ENCODE peak calls at places on chromosomes 5 and 9, in four cellular contexts. One of them, this sample, is unnamed.

GRCh38 chr5:60521379-60522298 is 178.3 kb downstream of the DEPDC1B start:
- DNase-seq in K562: no peak
- DNase-seq in HepG2: no peak
- DNase-seq in GM12878: peak; percentile 56
- DNase-seq in this sample: no peak

GRCh38 chr5:124436294-124436693 is 310.1 kb downstream of the ZNF608 start:
- DNase-seq in K562: no peak
- DNase-seq in HepG2: no peak
- DNase-seq in GM12878: no peak
- DNase-seq in this sample: no peak

GRCh38 chr9:109278848-109279247 is 42.0 kb downstream of the EPB41L4B start:
- DNase-seq in K562: no peak
- DNase-seq in HepG2: no peak
- DNase-seq in GM12878: no peak
- DNase-seq in this sample: no peak

GRCh38 chr9:116464987-116465571 is 222.0 kb upstream of the TRIM32 start:
- DNase-seq in K562: peak; percentile 65
- DNase-seq in HepG2: no peak
- DNase-seq in GM12878: no peak
- DNase-seq in this sample: no peak

GRCh38 chr9:133733074-133733408 is 5.1 kb downstream of the SARDH start:
- DNase-seq in K562: peak; percentile 4
- DNase-seq in HepG2: no peak
- DNase-seq in GM12878: no peak
- DNase-seq in this sample: no peak

GRCh38 chr9:108511200-108511756 is 344.5 kb downstream of the ACTL7B start:
- DNase-seq in K562: no peak
- DNase-seq in HepG2: no peak
- DNase-seq in GM12878: no peak
- DNase-seq in this sample: no peak

GRCh38 chr5:443239-444151 is 519 bp downstream of the EXOC3 start:
- DNase-seq in K562: peak; percentile 88
- DNase-seq in HepG2: no peak
- DNase-seq in GM12878: no peak
- DNase-seq in this sample: peak; percentile 44

GRCh38 chr5:78655731-78656130 is 7.2 kb upstream of the LHFPL2 start:
- DNase-seq in K562: no peak
- DNase-seq in HepG2: no peak
- DNase-seq in GM12878: no peak
- DNase-seq in this sample: no peak

GRCh38 chr9:16410601-16411285 is 459.7 kb downstream of the BNC2 start:
- DNase-seq in K562: no peak
- DNase-seq in HepG2: no peak
- DNase-seq in GM12878: no peak
- DNase-seq in this sample: peak; percentile 16

GRCh38 chr5:73625905-73626811 is at the start of gene ARHGEF28:
- DNase-seq in K562: peak; percentile 16
- DNase-seq in HepG2: peak; percentile 49
- DNase-seq in GM12878: no peak
- DNase-seq in this sample: peak; percentile 73

GRCh38 chr9:88593537-88594185 is 58.7 kb downstream of the NXNL2 start:
- DNase-seq in K562: peak; percentile 36
- DNase-seq in HepG2: peak; percentile 46
- DNase-seq in GM12878: peak; percentile 20
- DNase-seq in this sample: peak; percentile 57

GRCh38 chr9:86282979-86283535 is 719 bp upstream of the ISCA1 start:
- DNase-seq in K562: no peak
- DNase-seq in HepG2: no peak
- DNase-seq in GM12878: no peak
- DNase-seq in this sample: peak; percentile 8

GRCh38 chr9:114731701-114732100 is 49.7 kb upstream of the TEX48 start:
- DNase-seq in K562: no peak
- DNase-seq in HepG2: peak; percentile 31
- DNase-seq in GM12878: no peak
- DNase-seq in this sample: no peak

GRCh38 chr5:32232441-32233219 is 58.5 kb upstream of the GOLPH3 start:
- DNase-seq in K562: peak; percentile 48
- DNase-seq in HepG2: peak; percentile 64
- DNase-seq in GM12878: peak; percentile 19
- DNase-seq in this sample: peak; percentile 61

GRCh38 chr9:69391946-69392345 is 66.9 kb downstream of the ENTREP1 start:
- DNase-seq in K562: no peak
- DNase-seq in HepG2: no peak
- DNase-seq in GM12878: no peak
- DNase-seq in this sample: no peak

GRCh38 chr9:21558627-21559401 is 76.7 kb upstream of the IFNE start:
- DNase-seq in K562: no peak
- DNase-seq in HepG2: no peak
- DNase-seq in GM12878: no peak
- DNase-seq in this sample: peak; percentile 79

GRCh38 chr9:87455407-87455806 is 42.3 kb upstream of the DAPK1 start:
- DNase-seq in K562: no peak
- DNase-seq in HepG2: no peak
- DNase-seq in GM12878: no peak
- DNase-seq in this sample: peak; percentile 16

GRCh38 chr9:95506438-95506691 is 10.4 kb downstream of the PTCH1 start:
- DNase-seq in K562: no peak
- DNase-seq in HepG2: peak; percentile 25
- DNase-seq in GM12878: no peak
- DNase-seq in this sample: peak; percentile 36

GRCh38 chr9:129522351-129522750 is 98.5 kb downstream of the C9orf50 start:
- DNase-seq in K562: no peak
- DNase-seq in HepG2: no peak
- DNase-seq in GM12878: no peak
- DNase-seq in this sample: no peak

GRCh38 chr9:97505845-97506244 is 4.4 kb downstream of the TMOD1 start:
- DNase-seq in K562: no peak
- DNase-seq in HepG2: no peak
- DNase-seq in GM12878: no peak
- DNase-seq in this sample: no peak

GRCh38 chr5:53262348-53262970 is 152.9 kb upstream of the MOCS2 start:
- DNase-seq in K562: peak; percentile 12
- DNase-seq in HepG2: peak; percentile 2
- DNase-seq in GM12878: no peak
- DNase-seq in this sample: no peak

GRCh38 chr5:163459465-163459887 is 426 bp downstream of the NUDCD2 start:
- DNase-seq in K562: no peak
- DNase-seq in HepG2: peak; percentile 54
- DNase-seq in GM12878: no peak
- DNase-seq in this sample: no peak

GRCh38 chr9:108768739-108769138 is 87.0 kb downstream of the ACTL7B start:
- DNase-seq in K562: no peak
- DNase-seq in HepG2: no peak
- DNase-seq in GM12878: no peak
- DNase-seq in this sample: no peak

GRCh38 chr5:177133845-177134652 is 476 bp downstream of the NSD1 start:
- DNase-seq in K562: peak; percentile 82
- DNase-seq in HepG2: no peak
- DNase-seq in GM12878: no peak
- DNase-seq in this sample: peak; percentile 38

GRCh38 chr9:63817622-63818518 is 1467.1 kb downstream of the FOXD4L5 start:
- DNase-seq in K562: peak; percentile 12
- DNase-seq in HepG2: peak; percentile 10
- DNase-seq in GM12878: peak; percentile 75
- DNase-seq in this sample: no peak
- TF ChIP-seq ESRRA in K562: no peak
- TF ChIP-seq ESRRA in HepG2: no peak
- TF ChIP-seq ESRRA in GM12878: no peak
- TF ChIP-seq ESRRA in this sample: no peak

DNA sequence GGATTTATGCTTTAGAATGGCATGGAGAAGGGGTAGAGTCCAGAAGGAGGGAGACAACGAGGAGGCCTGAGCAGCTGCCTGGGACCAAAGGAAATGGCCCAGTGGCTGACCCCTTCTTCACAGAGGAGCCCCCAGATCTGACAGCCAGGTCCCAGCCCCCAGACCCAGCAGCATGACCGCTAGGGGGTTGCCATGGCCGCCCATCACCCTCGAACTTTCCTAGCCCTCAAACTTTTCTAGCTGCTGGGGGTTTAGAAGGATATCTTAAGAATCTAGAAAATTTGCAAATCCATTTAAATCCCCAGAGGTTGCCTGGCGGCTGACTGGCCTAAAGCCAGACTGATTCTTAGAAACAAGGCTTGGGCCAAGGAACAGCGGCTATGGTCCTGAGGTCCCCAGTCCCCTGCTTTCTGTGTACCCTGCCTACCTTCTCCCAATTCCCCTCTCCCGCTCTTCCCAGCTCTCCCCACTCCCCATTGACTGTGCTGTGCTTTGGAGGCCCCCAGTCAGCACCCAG is 969 bp downstream of the PDGFRB start:
- DNase-seq in K562: no peak
- DNase-seq in HepG2: no peak
- DNase-seq in GM12878: no peak
- DNase-seq in this sample: no peak
- H3K27ac ChIP-seq in K562: no peak overlapping the region
- H3K27ac ChIP-seq in HepG2: no peak overlapping the region
- H3K27ac ChIP-seq in GM12878: no peak overlapping the region
- H3K27ac ChIP-seq in this sample: peak overlapping the region; percentile 19

DNA sequence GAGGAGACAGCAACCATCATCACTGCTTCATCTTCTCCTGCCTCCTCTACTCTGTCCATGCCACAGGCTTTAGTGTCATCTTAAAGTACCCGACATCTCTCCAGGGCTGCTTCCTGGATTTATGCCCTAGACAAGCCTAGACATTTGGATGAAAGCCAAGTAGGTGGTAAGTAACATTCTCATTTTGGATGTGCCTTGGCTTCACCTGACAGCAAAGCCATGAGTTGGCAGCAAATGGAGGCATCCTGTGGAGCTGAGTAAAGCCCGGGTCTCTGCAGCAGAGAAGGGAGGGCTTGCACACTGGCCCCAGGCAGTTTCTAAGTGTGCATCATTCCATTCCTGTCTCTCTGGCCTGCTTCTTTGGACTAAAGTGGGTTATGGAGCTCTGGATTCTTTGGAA is 299.1 kb downstream of the DMAC1 start:
- DNase-seq in K562: no peak
- DNase-seq in HepG2: no peak
- DNase-seq in GM12878: no peak
- DNase-seq in this sample: no peak
- TF ChIP-seq RAD21 in K562: no peak
- TF ChIP-seq RAD21 in HepG2: no peak
- TF ChIP-seq RAD21 in GM12878: no peak
- TF ChIP-seq RAD21 in this sample: no peak

GRCh38 chr5:172558076-172558990 is 82.7 kb upstream of the NEURL1B start:
- DNase-seq in K562: no peak
- DNase-seq in HepG2: no peak
- DNase-seq in GM12878: no peak
- DNase-seq in this sample: no peak

GRCh38 chr5:172562443-172562842 is 78.6 kb upstream of the NEURL1B start:
- DNase-seq in K562: no peak
- DNase-seq in HepG2: no peak
- DNase-seq in GM12878: no peak
- DNase-seq in this sample: no peak

GRCh38 chr5:172559004-172559932 is 81.8 kb upstream of the NEURL1B start:
- DNase-seq in K562: no peak
- DNase-seq in HepG2: no peak
- DNase-seq in GM12878: no peak
- DNase-seq in this sample: no peak

GRCh38 chr5:172564187-172564586 is 76.9 kb upstream of the NEURL1B start:
- DNase-seq in K562: no peak
- DNase-seq in HepG2: peak; percentile 58
- DNase-seq in GM12878: no peak
- DNase-seq in this sample: no peak

GRCh38 chr5:172561151-172561550 is 79.9 kb upstream of the NEURL1B start:
- DNase-seq in K562: no peak
- DNase-seq in HepG2: no peak
- DNase-seq in GM12878: no peak
- DNase-seq in this sample: no peak
- TF ChIP-seq ESRRA in K562: no peak
- TF ChIP-seq ESRRA in HepG2: no peak
- TF ChIP-seq ESRRA in GM12878: no peak
- TF ChIP-seq ESRRA in this sample: no peak

GRCh38 chr5:43570487-43571158 is 13.7 kb upstream of the PAIP1 start:
- DNase-seq in K562: no peak
- DNase-seq in HepG2: no peak
- DNase-seq in GM12878: no peak
- DNase-seq in this sample: no peak
- H3K27ac ChIP-seq in K562: no peak overlapping the region
- H3K27ac ChIP-seq in HepG2: no peak overlapping the region
- H3K27ac ChIP-seq in GM12878: no peak overlapping the region
- H3K27ac ChIP-seq in this sample: no peak overlapping the region

DNA sequence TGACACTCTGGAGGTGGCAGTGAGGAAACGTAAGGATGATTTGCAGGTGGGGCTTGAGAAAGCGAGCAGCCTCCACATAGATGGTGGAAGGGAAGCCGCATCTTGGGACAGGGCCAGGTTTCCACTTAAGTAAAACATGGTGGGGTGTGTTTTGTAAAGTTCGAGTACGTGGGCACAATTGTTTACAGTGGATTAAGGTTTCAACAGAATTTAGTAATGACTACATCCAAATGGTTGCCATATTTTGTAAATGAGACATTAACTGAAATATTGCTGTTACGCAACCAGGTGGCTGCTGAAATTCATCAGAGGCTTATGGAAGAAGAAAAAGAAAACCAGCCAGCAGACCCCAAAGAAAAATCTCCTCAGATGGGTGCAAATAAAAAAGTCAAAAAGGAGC is 85.4 kb upstream of the IL7R start:
- DNase-seq in K562: no peak
- DNase-seq in HepG2: no peak
- DNase-seq in GM12878: no peak
- DNase-seq in this sample: no peak
- TF ChIP-seq RAD21 in K562: no peak
- TF ChIP-seq RAD21 in HepG2: no peak
- TF ChIP-seq RAD21 in GM12878: no peak
- TF ChIP-seq RAD21 in this sample: no peak

DNA sequence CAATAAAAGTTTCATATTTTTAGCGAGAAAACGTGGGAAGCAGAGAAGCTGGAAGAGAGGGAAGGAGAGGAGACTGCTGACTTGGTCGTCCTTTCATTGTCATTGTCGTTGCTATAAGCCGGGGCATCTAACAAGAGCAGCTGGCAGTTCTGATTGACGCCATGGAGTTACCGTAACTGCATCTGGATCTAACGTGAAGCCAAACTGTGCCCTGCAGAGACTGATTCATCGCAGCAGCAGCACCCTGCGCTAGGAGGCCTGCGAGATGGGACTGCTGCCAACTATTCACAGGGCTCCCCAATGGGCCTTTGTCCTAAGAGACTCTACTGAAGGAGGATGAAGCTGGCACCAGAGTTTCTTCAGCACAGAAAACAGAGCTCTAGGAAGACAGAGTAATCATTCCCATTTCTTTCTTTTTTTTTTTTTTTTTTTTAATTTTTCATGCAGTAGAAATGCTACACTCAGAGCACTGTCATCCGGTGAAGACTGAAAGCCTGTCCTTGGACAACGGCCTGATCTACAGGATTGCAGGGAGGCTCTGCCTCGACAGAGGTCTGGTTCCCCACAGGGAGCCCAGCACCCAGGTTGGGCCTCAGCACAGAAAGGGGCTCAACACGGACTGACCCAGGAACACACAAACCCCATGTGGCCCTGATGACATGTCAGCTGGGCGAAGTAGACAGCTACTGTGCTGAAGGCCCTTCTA is 47.8 kb downstream of the RETREG1 start:
- DNase-seq in K562: no peak
- DNase-seq in HepG2: no peak
- DNase-seq in GM12878: no peak
- DNase-seq in this sample: no peak
- TF ChIP-seq ESRRA in K562: no peak
- TF ChIP-seq ESRRA in HepG2: no peak
- TF ChIP-seq ESRRA in GM12878: no peak
- TF ChIP-seq ESRRA in this sample: no peak

This sample was measured in A549.